ENCODE peak calls at places on chromosomes 5 and 9, in eight cellular contexts. O, L, K, N, T, E, Y and X are unnamed samples. For H3K36me3, the result is how much of the 10 kb centered on the place peaks cover.

GRCh38 chr5:82849885-82850284 is 227.3 kb downstream of the TMEM167A start:
- DNase-seq in N (no peak), Y (no peak), L (no peak), T (no peak), E (no peak), O (no peak), K (no peak), X (no peak)

GRCh38 chr9:89888677-89889076 is 283.9 kb downstream of the GADD45G start:
- DNase-seq in E (no peak), Y (no peak), T (no peak), K (no peak), L (no peak), O (no peak), N (no peak), X (no peak)

GRCh38 chr9:101485873-101486692 is 47.6 kb upstream of the RNF20 start:
- DNase-seq in L (no peak), K (peak), T (peak), E (peak), N (peak), O (peak), Y (no peak), X (peak)

GRCh38 chr9:108478431-108478837 is 377.4 kb downstream of the ACTL7B start:
- DNase-seq in L (no peak), K (peak), O (peak), N (peak), Y (no peak), T (no peak), E (peak), X (peak)

GRCh38 chr9:89542461-89543021 is 44.6 kb upstream of the SEMA4D start:
- DNase-seq in T (no peak), Y (no peak), L (no peak), N (no peak), K (no peak), E (no peak), O (no peak), X (no peak)

GRCh38 chr9:100099722-100100042 is 639 bp downstream of the INVS start:
- DNase-seq in T (peak), O (no peak), N (no peak), K (no peak), E (no peak), L (peak), Y (no peak), X (no peak)

GRCh38 chr9:133103183-133103986 is 17.7 kb downstream of the RALGDS start:
- DNase-seq in T (peak), N (peak), L (no peak), K (peak), Y (peak), E (peak), O (peak), X (peak)

GRCh38 chr5:31911291-31912265 is 262.5 kb downstream of the GOLPH3 start:
- DNase-seq in L (no peak), K (no peak), T (no peak), Y (no peak), O (no peak), E (no peak), N (no peak), X (peak)

GRCh38 chr5:73945505-73945904 is 319.5 kb downstream of the ARHGEF28 start:
- DNase-seq in L (no peak), K (no peak), Y (no peak), N (no peak), T (peak), E (no peak), O (no peak), X (no peak)

GRCh38 chr5:148687427-148687826 is 33.1 kb upstream of the HTR4 start:
- DNase-seq in N (no peak), K (peak), L (no peak), E (no peak), O (no peak), Y (no peak), T (peak), X (peak)

GRCh38 chr9:34457266-34458012 is 931 bp downstream of the FAM219A start:
- DNase-seq in O (peak), Y (no peak), T (peak), E (peak), L (peak), N (peak), K (peak), X (peak)

GRCh38 chr9:97759611-97760288 is 62.6 kb upstream of the XPA start:
- DNase-seq in N (peak), E (no peak), T (no peak), L (no peak), Y (no peak), K (no peak), O (no peak), X (peak)

GRCh38 chr5:111070272-111071134 is 1.0 kb upstream of the TSLP start:
- DNase-seq in T (peak), E (no peak), Y (no peak), N (no peak), O (no peak), K (peak), L (no peak), X (no peak)

GRCh38 chr5:166436857-166437256 is 1854.6 kb upstream of the WWC1 start:
- DNase-seq in E (no peak), T (no peak), L (no peak), N (no peak), Y (no peak), O (no peak), K (peak), X (no peak)

GRCh38 chr9:27407966-27408365 is 111.0 kb upstream of the EQTN start:
- DNase-seq in E (no peak), Y (no peak), L (no peak), O (no peak), N (no peak), T (no peak), K (peak), X (peak)

GRCh38 chr5:107067391-107067790 is 603.3 kb downstream of the EFNA5 start:
- DNase-seq in N (peak), T (peak), Y (no peak), L (no peak), K (no peak), E (no peak), O (no peak), X (peak)

GRCh38 chr5:9479361-9479760 is 66.5 kb downstream of the SEMA5A start:
- DNase-seq in K (peak), T (no peak), L (no peak), E (no peak), O (no peak), Y (no peak), N (peak), X (peak)

GRCh38 chr5:179376701-179377420 is 31.6 kb upstream of the ADAMTS2 start:
- DNase-seq in N (no peak), Y (no peak), O (no peak), T (no peak), E (peak), K (no peak), L (no peak), X (no peak)

GRCh38 chr9:7196467-7196866 is 438.7 kb downstream of the KDM4C start:
- DNase-seq in K (no peak), Y (no peak), E (no peak), T (no peak), L (no peak), O (no peak), N (no peak), X (no peak)

GRCh38 chr5:32802764-32803163 is 91.6 kb downstream of the NPR3 start:
- DNase-seq in K (no peak), T (no peak), L (no peak), Y (no peak), O (no peak), E (no peak), N (no peak), X (no peak)

DNA sequence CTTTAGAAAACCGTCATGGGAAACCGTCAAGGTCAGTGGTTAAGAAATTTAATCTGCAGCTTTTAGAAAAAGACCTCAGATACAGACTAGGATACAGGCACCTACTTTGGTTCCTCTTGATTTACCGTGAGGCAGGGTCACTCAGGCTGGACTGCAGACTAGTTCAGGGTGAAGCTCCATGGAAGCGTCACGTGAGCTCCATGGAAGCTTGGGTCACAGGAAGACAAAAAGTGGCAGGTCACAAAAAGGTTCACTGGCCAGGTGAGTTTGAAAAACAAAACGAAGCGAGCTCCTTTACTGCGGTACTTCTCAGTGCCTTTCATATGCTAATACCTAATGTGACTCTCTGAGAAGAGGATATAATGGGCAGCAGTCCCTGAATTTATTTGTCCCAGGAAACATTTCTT is 43.0 kb downstream of the PRRC2B start:
- DNase-seq in Y (no peak), E (peak), K (no peak), N (no peak), O (no peak), L (no peak), T (no peak), X (no peak)
- H3K4me3 ChIP-seq in Y (no peak), E (no peak), K (no peak), N (no peak), O (no peak), L (no peak), T (no peak), X (no peak)

GRCh38 chr5:126460977-126461376 is 37.8 kb downstream of the GRAMD2B start:
- DNase-seq in N (no peak), T (no peak), L (peak), Y (no peak), K (no peak), E (no peak), O (no peak), X (no peak)

GRCh38 chr5:126462239-126463014 is 39.2 kb downstream of the GRAMD2B start:
- DNase-seq in N (peak), L (peak), Y (no peak), T (no peak), O (peak), K (peak), E (no peak), X (no peak)

GRCh38 chr5:126461838-126462237 is 38.6 kb downstream of the GRAMD2B start:
- DNase-seq in T (no peak), L (no peak), O (no peak), N (no peak), E (no peak), K (no peak), Y (no peak), X (no peak)

GRCh38 chr5:126464016-126464415 is 40.8 kb downstream of the GRAMD2B start:
- DNase-seq in O (no peak), K (no peak), Y (no peak), L (no peak), E (no peak), T (no peak), N (no peak), X (no peak)

GRCh38 chr5:126460459-126460858 is 37.2 kb downstream of the GRAMD2B start:
- DNase-seq in L (no peak), Y (no peak), K (no peak), E (no peak), N (no peak), T (no peak), O (no peak), X (no peak)
- H3K36me3 ChIP-seq in L (under half), Y (under half), K (under half), E (under half), N (half or more), T (under half), O (under half), X (under half)

GRCh38 chr9:114098660-114099522 is at the start of gene KIF12:
- DNase-seq in K (no peak), T (peak), O (no peak), L (no peak), N (peak), Y (no peak), E (peak), X (no peak)

GRCh38 chr9:114096041-114096511 is 3.0 kb downstream of the KIF12 start:
- DNase-seq in Y (no peak), T (peak), K (no peak), N (no peak), L (no peak), E (peak), O (no peak), X (no peak)

GRCh38 chr9:114097613-114098020 is 1.5 kb downstream of the KIF12 start:
- DNase-seq in O (no peak), E (peak), N (no peak), Y (no peak), T (peak), L (no peak), K (peak), X (no peak)

GRCh38 chr9:114098021-114098659 is 952 bp downstream of the KIF12 start:
- DNase-seq in T (peak), Y (no peak), O (no peak), L (no peak), N (peak), K (no peak), E (peak), X (peak)

GRCh38 chr9:114096866-114097612 is 2.1 kb downstream of the KIF12 start:
- DNase-seq in O (no peak), L (no peak), K (no peak), T (no peak), Y (no peak), E (peak), N (no peak), X (no peak)
- H3K4me3 ChIP-seq in O (no peak), L (no peak), K (no peak), T (no peak), Y (no peak), E (no peak), N (no peak), X (no peak)

DNA sequence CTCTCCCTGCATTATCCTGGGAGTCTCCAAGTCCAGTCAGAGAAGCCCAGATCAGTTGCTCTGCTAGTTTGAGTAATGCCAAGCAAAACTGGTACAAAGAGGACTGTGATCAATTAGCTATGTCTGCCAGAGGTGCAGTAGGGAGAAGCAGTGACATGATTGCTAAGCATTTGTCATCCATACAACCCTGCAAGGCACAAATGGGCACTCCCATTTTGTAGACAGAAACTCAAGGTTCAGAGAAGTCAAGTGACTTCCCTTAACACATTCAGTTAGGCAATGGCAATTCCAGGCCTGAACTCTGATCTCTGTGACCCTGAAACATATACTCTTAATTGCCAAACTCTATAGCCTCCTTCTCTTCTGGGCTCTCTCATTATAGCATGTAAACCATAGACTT is 34.0 kb downstream of the NDST1 start:
- DNase-seq in E (no peak), Y (no peak), O (no peak), T (no peak), K (no peak), L (no peak), N (no peak), X (no peak)
- H3K36me3 ChIP-seq in E (half or more), Y (under half), O (under half), T (under half), K (half or more), L (under half), N (half or more), X (half or more)

GRCh38 chr5:61407706-61408105 is 75.6 kb downstream of the ZSWIM6 start:
- DNase-seq in T (no peak), Y (no peak), N (no peak), L (no peak), K (no peak), O (no peak), E (no peak), X (no peak)

GRCh38 chr5:61412344-61412743 is 80.3 kb downstream of the ZSWIM6 start:
- DNase-seq in Y (no peak), K (no peak), T (no peak), O (no peak), E (no peak), N (no peak), L (no peak), X (no peak)

GRCh38 chr5:61409568-61409967 is 77.5 kb downstream of the ZSWIM6 start:
- DNase-seq in E (no peak), L (no peak), T (no peak), Y (no peak), O (no peak), N (peak), K (peak), X (peak)

GRCh38 chr5:61402970-61403369 is 70.9 kb downstream of the ZSWIM6 start:
- DNase-seq in E (no peak), L (no peak), N (peak), O (no peak), K (no peak), Y (no peak), T (no peak), X (no peak)

DNA sequence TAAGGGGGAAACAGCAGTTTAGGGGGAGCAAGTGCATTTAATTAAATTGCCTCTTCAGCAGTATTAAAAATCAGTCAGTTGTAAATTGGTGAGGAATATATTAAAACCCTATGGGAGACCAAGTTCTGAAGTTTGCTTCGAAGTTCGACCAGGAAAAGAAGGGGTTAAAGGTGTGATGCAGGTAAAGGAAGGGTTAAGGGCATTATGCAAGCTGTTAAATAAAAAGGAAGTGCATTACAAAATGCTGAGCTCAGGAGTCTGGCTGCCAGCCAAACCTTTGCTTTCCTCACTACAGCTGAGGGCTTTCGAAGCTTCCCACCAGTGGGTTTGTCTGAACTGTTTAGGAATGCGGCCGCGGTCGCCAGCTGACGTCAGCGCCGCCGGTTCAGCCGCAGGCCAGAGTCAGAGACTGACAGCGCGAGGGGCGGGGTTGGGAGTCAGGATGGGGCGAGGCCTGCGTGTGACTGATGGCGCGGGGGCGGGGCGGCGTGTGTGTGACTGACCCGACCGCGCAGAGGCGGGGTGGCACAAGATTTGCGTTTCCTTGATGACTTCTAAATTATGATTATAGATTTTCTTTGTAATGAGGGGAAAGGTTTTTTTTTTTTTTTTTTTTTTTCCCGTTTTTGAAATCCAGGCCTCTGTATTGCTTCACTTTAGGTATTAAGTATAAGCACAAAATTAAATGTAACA is 76.6 kb downstream of the ZSWIM6 start:
- DNase-seq in E (peak), O (peak), K (peak), T (peak), N (peak), L (peak), Y (peak), X (peak)
- H3K4me3 ChIP-seq in E (peak), O (no peak), K (peak), T (peak), N (peak), L (no peak), Y (peak), X (peak)

DNA sequence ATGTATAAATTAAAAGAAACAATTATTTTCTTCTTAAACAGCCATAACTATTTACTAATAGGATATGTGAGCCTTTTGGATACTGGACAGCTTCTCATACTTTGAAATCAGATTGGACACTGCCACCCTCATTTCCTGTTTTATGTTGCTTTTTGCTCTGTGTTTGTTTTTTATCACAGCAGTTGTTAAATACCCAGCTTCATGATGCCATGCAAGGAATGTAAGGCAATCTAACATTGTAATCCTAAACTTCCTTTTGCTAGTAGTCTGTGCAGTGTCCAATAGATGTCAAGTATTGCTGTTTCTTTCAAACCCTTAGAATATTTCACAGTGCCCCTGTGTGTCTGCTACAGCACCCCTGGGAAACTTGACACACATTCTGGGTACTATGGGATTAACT is 56.3 kb downstream of the CNTLN start:
- DNase-seq in O (no peak), N (peak), Y (no peak), K (peak), E (no peak), T (no peak), L (no peak), X (no peak)
- H3K36me3 ChIP-seq in O (under half), N (under half), Y (under half), K (under half), E (under half), T (under half), L (under half), X (under half)

DNA sequence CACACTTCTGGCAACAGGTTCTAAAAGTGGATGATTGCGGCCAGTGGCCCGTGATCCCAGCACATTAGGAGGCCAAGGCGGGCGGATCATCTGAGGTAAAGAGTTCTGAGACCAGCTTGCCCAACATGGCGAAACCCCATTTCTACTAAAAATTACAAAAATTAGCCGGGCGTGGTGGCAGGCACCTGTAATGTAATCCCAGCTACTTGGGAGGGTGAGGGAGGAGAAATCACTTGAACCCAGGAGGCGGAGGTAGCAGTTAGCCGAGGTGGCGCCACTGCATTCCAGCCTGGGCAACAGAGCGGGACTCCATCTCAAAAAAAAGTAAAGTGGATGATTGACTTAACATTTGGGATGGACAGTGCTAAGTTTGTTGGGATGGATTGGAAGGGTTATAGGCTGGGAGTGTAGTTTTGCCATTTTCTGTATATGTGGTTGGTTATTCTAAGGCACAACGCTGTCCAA is 3.4 kb downstream of the MATR3 start:
- DNase-seq in K (no peak), E (no peak), L (no peak), O (no peak), N (no peak), T (peak), Y (no peak), X (no peak)
- H3K4me3 ChIP-seq in K (no peak), E (no peak), L (no peak), O (no peak), N (peak), T (peak), Y (no peak), X (no peak)

DNA sequence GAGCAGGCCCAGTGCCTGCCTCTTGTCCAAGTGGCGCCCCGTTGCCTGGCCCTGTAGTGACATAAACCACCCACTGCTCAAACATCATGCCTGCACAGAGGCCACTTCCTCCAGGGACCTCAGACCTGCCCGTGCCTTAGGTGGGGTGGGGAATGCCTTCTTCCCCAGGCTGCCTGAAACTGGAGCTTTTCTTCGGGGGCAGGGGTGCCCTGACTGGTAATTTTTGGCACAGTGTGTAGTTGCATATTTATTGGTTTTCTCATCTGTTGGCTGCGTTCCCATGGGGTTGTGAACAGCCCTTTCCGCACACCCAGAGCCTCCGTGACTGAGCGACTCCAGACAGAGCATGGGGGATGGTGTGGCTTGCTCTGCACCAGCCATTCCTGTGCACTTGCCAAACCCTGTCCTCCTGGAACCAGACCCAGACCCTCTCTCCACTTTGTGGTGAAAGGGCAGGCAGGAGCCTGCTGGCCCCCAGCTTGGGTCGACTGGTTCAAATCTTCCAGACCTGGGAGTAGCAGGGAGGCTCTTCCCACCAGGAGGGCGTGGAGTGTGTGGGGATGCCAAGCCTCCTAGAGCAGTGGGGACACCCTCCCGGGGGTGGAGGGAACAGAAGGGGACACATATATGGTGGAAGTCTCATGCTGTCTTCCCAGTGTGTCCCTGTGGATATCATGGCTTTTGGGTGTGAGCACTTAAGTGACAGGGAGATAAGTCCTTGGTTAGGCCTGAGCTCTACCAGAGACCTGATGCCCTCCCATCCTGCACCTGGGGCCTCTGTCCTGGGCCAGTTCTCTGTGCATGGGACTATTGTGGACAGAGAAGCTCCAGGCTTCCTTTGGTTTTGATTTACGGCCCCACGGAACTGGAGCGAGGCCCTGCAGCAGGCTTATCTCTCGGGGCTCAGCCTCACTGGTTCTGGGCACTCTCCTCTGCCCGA is 39.6 kb downstream of the WNK2 start:
- DNase-seq in N (peak), E (no peak), K (peak), O (no peak), T (no peak), Y (no peak), L (no peak), X (peak)
- H3K36me3 ChIP-seq in N (under half), E (under half), K (under half), O (under half), T (under half), Y (under half), L (under half), X (under half)